ENCODE peak calls at places on chromosome 14, in five cellular contexts. O is coronary artery, A is endothelial cell, G is right atrium auricular region, Y is heart left ventricle. S is an unnamed sample.

GRCh38 chr14:93969082-93969828 is 7.1 kb downstream of the ASB2 start:
- DNase-seq in A (no peak), G (no peak), O (no peak), Y (no peak), S (no peak)

GRCh38 chr14:85533821-85534271 is 3.9 kb downstream of the FLRT2 start:
- DNase-seq in G (no peak), A (peak), O (no peak), Y (no peak), S (no peak)

GRCh38 chr14:31283153-31283552 is 75.6 kb upstream of the HECTD1 start:
- DNase-seq in A (no peak), Y (no peak), O (no peak), G (no peak), S (no peak)

GRCh38 chr14:87994974-87995373 is 2.0 kb upstream of the GALC start:
- DNase-seq in A (no peak), G (no peak), O (no peak), Y (no peak), S (no peak)

GRCh38 chr14:40581264-40581663 is 1025.4 kb upstream of the LRFN5 start:
- DNase-seq in A (no peak), Y (no peak), O (no peak), G (no peak), S (no peak)

GRCh38 chr14:100586520-100587247 is 533 bp downstream of the BEGAIN start:
- DNase-seq in G (no peak), A (peak), Y (no peak), O (no peak), S (no peak)

GRCh38 chr14:100914597-100915021 is 11.1 kb upstream of the RTL1 start:
- DNase-seq in O (no peak), Y (no peak), G (no peak), A (no peak), S (no peak)

GRCh38 chr14:22422238-22422637 is 166.8 kb downstream of the DAD1 start:
- DNase-seq in G (no peak), Y (no peak), A (no peak), O (no peak), S (no peak)

GRCh38 chr14:99497341-99497740 is 16.1 kb downstream of the CCNK start:
- DNase-seq in O (no peak), G (no peak), A (no peak), Y (no peak), S (no peak)

GRCh38 chr14:55773984-55774581 is 194.1 kb downstream of the KTN1 start:
- DNase-seq in G (no peak), Y (no peak), O (no peak), A (no peak), S (no peak)

GRCh38 chr14:91831337-91831736 is 36.0 kb downstream of the TC2N start:
- DNase-seq in O (no peak), Y (no peak), G (no peak), A (no peak), S (no peak)

GRCh38 chr14:75835156-75836141 is 146.3 kb downstream of the TGFB3 start:
- DNase-seq in G (no peak), A (no peak), Y (no peak), O (no peak), S (no peak)

GRCh38 chr14:105866841-105867321 is 340.5 kb downstream of the TMEM121 start:
- DNase-seq in Y (no peak), O (peak), G (no peak), A (no peak), S (no peak)

GRCh38 chr14:76775695-76776305 is 14.5 kb downstream of the VASH1 start:
- DNase-seq in O (no peak), G (no peak), A (no peak), Y (no peak), S (no peak)

GRCh38 chr14:54651649-54652048 is 84.7 kb downstream of the SAMD4A start:
- DNase-seq in O (no peak), Y (no peak), G (no peak), A (no peak), S (no peak)

GRCh38 chr14:68822132-68822651 is 29.3 kb upstream of the ZFP36L1 start:
- DNase-seq in Y (no peak), A (no peak), O (no peak), G (no peak), S (no peak)

GRCh38 chr14:87901196-87901595 is 91.8 kb downstream of the GALC start:
- DNase-seq in O (no peak), G (no peak), A (no peak), Y (no peak), S (peak)

GRCh38 chr14:54535126-54535525 is 25.4 kb downstream of the CGRRF1 start:
- DNase-seq in O (no peak), G (no peak), A (no peak), Y (no peak), S (peak)

GRCh38 chr14:95260537-95261440 is 58.9 kb downstream of the CLMN start:
- DNase-seq in G (no peak), A (no peak), O (peak), Y (no peak), S (peak)

GRCh38 chr14:75736845-75737485 is 75.9 kb downstream of the TTLL5 start:
- DNase-seq in O (no peak), A (no peak), Y (no peak), G (no peak), S (no peak)

GRCh38 chr14:97117693-97118092 is 320.5 kb downstream of the VRK1 start:
- DNase-seq in A (no peak), G (no peak), O (no peak), Y (no peak), S (no peak)

DNA sequence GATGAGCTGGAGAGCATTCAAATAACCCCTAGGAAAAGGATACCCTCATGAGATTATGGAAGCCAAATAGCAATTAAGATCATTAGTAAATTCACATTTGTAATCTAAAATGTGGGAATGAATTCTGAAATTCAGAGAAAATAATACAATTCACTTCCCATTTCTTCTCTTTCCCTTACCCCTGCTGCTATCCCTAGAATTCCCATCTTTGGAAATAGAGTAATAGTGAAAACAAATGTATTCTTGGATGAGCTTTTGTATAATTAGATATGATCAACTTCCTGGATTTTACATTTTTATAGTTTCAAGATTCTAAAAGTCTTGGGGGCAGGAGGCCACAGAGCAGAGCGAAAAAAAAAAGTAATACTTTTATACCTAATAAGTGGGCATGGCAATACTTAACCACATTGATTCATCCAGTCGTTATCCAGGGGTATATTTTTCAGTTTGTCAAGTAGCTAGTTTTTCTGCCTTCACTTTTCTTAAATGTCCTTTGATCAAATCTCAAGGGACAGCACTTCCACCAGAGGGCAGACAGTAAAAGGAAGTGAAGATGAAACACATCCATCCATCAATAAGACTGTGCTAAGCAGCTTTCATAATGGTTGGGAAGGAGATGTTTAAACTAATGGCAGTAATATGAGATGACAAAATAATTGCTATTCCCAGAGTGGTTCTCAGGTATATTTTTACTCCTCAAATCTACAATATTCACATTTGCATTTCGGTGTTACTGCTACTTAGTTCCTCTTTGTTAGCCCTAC is 401.3 kb downstream of the DIO2 start:
- DNase-seq in Y (no peak), G (no peak), O (no peak), A (no peak), S (peak)
- TF ChIP-seq CTCF in Y (no peak), G (no peak), O (no peak), A (peak), S (no peak)

GRCh38 chr14:104331871-104332605 is 193.7 kb downstream of the KIF26A start:
- DNase-seq in Y (no peak), A (no peak), O (peak), G (no peak), S (no peak)
- TF ChIP-seq CTCF in Y (no peak), A (no peak), O (no peak), G (no peak), S (no peak)

DNA sequence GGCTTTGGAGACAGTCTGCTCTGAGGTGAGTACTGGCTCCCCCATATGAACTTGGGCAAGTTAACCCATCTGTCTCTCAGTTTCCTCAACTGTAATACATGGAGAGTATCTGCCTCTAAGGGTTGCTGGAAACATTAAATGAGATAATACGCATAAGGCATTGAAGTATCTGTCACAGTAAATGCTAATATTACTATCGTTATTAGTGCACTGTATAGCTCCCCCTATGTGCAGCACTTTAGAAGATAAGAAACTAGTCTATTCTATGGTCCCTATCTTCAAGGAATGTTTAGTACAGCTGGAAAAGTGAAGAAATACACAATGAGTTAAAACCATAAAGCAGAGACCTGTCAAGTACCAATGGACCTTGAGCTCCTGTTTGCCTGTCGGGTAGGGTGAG is 51.7 kb upstream of the CFL2 start:
- DNase-seq in G (no peak), Y (no peak), A (no peak), O (no peak), S (peak)
- TF ChIP-seq CTCF in G (no peak), Y (no peak), A (peak), O (no peak), S (no peak)

GRCh38 chr14:51394804-51395203 is 154.8 kb downstream of the TMX1 start:
- DNase-seq in Y (no peak), G (no peak), O (no peak), A (no peak), S (no peak)
- TF ChIP-seq CTCF in Y (no peak), G (no peak), O (no peak), A (no peak), S (no peak)

GRCh38 chr14:90509403-90509802 is 112.6 kb downstream of the CALM1 start:
- DNase-seq in O (no peak), Y (no peak), G (no peak), A (no peak), S (no peak)
- TF ChIP-seq CTCF in O (no peak), Y (no peak), G (no peak), A (no peak), S (no peak)

GRCh38 chr14:73142216-73142615 is 5.9 kb downstream of the PSEN1 start:
- DNase-seq in O (no peak), Y (no peak), G (no peak), A (no peak), S (no peak)

GRCh38 chr14:73133795-73134194 is 2.5 kb upstream of the PSEN1 start:
- DNase-seq in A (no peak), G (no peak), O (no peak), Y (no peak), S (no peak)

GRCh38 chr14:73140924-73141323 is 4.6 kb downstream of the PSEN1 start:
- DNase-seq in A (no peak), O (no peak), Y (no peak), G (no peak), S (no peak)

GRCh38 chr14:73136085-73136386 is 271 bp upstream of the PSEN1 start:
- DNase-seq in O (no peak), Y (no peak), A (no peak), G (no peak), S (no peak)

GRCh38 chr14:73136387-73137221 is at the start of gene PSEN1:
- DNase-seq in G (peak), A (peak), Y (peak), O (peak), S (peak)
- TF ChIP-seq CTCF in G (no peak), A (no peak), Y (no peak), O (no peak), S (no peak)

GRCh38 chr14:60734465-60735242 is at the start of gene MNAT1:
- DNase-seq in O (peak), Y (peak), A (peak), G (peak), S (peak)

GRCh38 chr14:60736494-60736893 is 1.9 kb downstream of the MNAT1 start:
- DNase-seq in Y (no peak), A (no peak), O (no peak), G (no peak), S (peak)

GRCh38 chr14:60732840-60733483 is 1.6 kb upstream of the MNAT1 start:
- DNase-seq in Y (no peak), O (no peak), A (no peak), G (no peak), S (no peak)
- TF ChIP-seq CTCF in Y (no peak), O (no peak), A (no peak), G (no peak), S (no peak)

GRCh38 chr14:51094282-51094821 is 553 bp downstream of the TRIM9 start:
- DNase-seq in A (peak), G (no peak), Y (no peak), O (no peak), S (peak)

GRCh38 chr14:51093371-51094281 is 1.3 kb downstream of the TRIM9 start:
- DNase-seq in Y (no peak), A (peak), G (no peak), O (no peak), S (peak)

GRCh38 chr14:51095854-51096823 is 1.2 kb upstream of the TRIM9 start:
- DNase-seq in A (peak), O (no peak), G (no peak), Y (no peak), S (peak)

GRCh38 chr14:51094901-51095853 is at the start of gene TRIM9:
- DNase-seq in O (peak), Y (peak), G (peak), A (peak), S (peak)

DNA sequence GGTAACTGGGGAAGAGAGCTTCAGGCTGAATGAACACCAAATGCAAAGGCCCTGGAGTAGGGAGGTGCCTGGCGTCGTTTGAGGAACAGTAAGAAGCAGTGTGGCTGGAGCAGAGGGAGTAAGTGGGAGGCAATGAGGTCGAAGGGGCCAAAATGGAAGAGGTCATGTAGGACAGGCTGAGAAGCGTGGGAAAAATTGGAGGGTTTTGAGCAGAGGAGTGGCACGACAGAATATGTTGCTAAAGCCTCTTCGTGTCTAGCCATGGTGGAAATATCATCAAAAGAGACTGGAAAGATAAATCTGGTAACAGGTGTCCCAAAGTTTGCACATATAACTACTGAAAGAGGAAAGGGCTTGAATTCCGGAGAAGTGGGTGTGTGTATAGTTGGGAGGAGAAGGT is 1.9 kb downstream of the TRIM9 start:
- DNase-seq in G (no peak), O (no peak), Y (no peak), A (no peak), S (no peak)
- TF ChIP-seq CTCF in G (no peak), O (no peak), Y (no peak), A (no peak), S (no peak)

GRCh38 chr14:73526036-73526984 is 10.6 kb upstream of the ACOT1 start:
- DNase-seq in O (no peak), Y (peak), G (no peak), A (no peak), S (peak)
- TF ChIP-seq CTCF in O (no peak), Y (no peak), G (no peak), A (no peak), S (no peak)

GRCh38 chr14:23566112-23566781 is 1.3 kb downstream of the AP1G2 start:
- DNase-seq in Y (no peak), A (no peak), G (no peak), O (no peak), S (no peak)

GRCh38 chr14:23567186-23568020 is at the start of gene AP1G2:
- DNase-seq in O (no peak), G (peak), Y (peak), A (peak), S (peak)

GRCh38 chr14:23568021-23568599 is 519 bp upstream of the AP1G2 start:
- DNase-seq in Y (no peak), A (no peak), O (no peak), G (no peak), S (no peak)

GRCh38 chr14:23565626-23566025 is 2.0 kb downstream of the AP1G2 start:
- DNase-seq in G (no peak), O (no peak), A (no peak), Y (no peak), S (no peak)

DNA sequence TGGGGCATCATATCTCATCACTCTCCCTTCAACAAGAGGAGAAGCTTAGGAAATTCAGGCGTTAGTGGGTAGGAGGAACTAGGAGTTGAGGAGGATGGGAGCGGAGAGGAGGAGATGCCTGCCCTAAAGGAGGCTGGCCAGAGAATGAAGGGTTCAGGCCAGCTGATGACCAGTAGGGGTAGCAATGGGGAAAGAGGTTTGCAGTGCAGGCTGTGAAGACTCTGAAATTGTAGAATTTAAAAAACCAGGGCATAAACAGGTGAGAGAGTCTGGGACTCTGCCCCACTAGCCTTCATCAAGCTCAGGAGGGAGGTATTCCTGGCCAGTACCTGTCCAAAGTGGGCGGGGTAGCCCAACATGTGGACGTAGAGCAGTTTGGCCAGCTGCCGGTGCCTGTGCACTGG is 807 bp downstream of the AP1G2 start:
- DNase-seq in Y (no peak), A (no peak), O (no peak), G (no peak), S (peak)
- TF ChIP-seq CTCF in Y (peak), A (no peak), O (no peak), G (no peak), S (peak)